ENCODE peak calls at places on chromosomes 12 and 14, in eight cellular contexts. One of them, this sample, is unnamed.
A peak's percentile ranks its signal among the peaks of the same experiment; 100 is the strongest.

GRCh38 chr12:52670961-52671360 is 9.2 kb downstream of the KRT1 start:
- DNase-seq in ovary: no peak
- DNase-seq in H9: no peak
- DNase-seq in upper lobe of right lung: no peak
- DNase-seq in osteoblast: no peak
- DNase-seq in IMR-90: no peak
- DNase-seq in testis: no peak
- DNase-seq in mucosa of descending colon: no peak
- DNase-seq in this sample: no peak

GRCh38 chr12:4031703-4032291 is 158.6 kb upstream of the PARP11 start:
- DNase-seq in ovary: no peak
- DNase-seq in H9: peak; percentile 53
- DNase-seq in upper lobe of right lung: peak; percentile 71
- DNase-seq in osteoblast: no peak
- DNase-seq in IMR-90: peak; percentile 20
- DNase-seq in testis: no peak
- DNase-seq in mucosa of descending colon: peak; percentile 53
- DNase-seq in this sample: no peak

GRCh38 chr14:29821665-29822429 is 105.8 kb downstream of the PRKD1 start:
- DNase-seq in ovary: no peak
- DNase-seq in H9: no peak
- DNase-seq in upper lobe of right lung: no peak
- DNase-seq in osteoblast: no peak
- DNase-seq in IMR-90: no peak
- DNase-seq in testis: no peak
- DNase-seq in mucosa of descending colon: no peak
- DNase-seq in this sample: no peak

GRCh38 chr12:52647601-52648000 is 4.4 kb downstream of the KRT2 start:
- DNase-seq in ovary: no peak
- DNase-seq in H9: peak; percentile 17
- DNase-seq in upper lobe of right lung: no peak
- DNase-seq in osteoblast: no peak
- DNase-seq in IMR-90: no peak
- DNase-seq in testis: no peak
- DNase-seq in mucosa of descending colon: no peak
- DNase-seq in this sample: no peak

GRCh38 chr14:35991356-35991755 is 165.2 kb downstream of the BRMS1L start:
- DNase-seq in ovary: no peak
- DNase-seq in H9: no peak
- DNase-seq in upper lobe of right lung: no peak
- DNase-seq in osteoblast: no peak
- DNase-seq in IMR-90: no peak
- DNase-seq in testis: no peak
- DNase-seq in mucosa of descending colon: no peak
- DNase-seq in this sample: no peak

GRCh38 chr14:101499513-101499912 is 61.8 kb upstream of the DIO3 start:
- DNase-seq in ovary: no peak
- DNase-seq in H9: peak; percentile 5
- DNase-seq in upper lobe of right lung: no peak
- DNase-seq in osteoblast: peak; percentile 52
- DNase-seq in IMR-90: no peak
- DNase-seq in testis: no peak
- DNase-seq in mucosa of descending colon: no peak
- DNase-seq in this sample: no peak

GRCh38 chr14:97707603-97708002 is 910.4 kb downstream of the VRK1 start:
- DNase-seq in ovary: no peak
- DNase-seq in H9: no peak
- DNase-seq in upper lobe of right lung: no peak
- DNase-seq in osteoblast: no peak
- DNase-seq in IMR-90: no peak
- DNase-seq in testis: no peak
- DNase-seq in mucosa of descending colon: no peak
- DNase-seq in this sample: no peak

GRCh38 chr12:118315821-118316220 is 56.9 kb downstream of the TAOK3 start:
- DNase-seq in ovary: no peak
- DNase-seq in H9: no peak
- DNase-seq in upper lobe of right lung: no peak
- DNase-seq in osteoblast: no peak
- DNase-seq in IMR-90: no peak
- DNase-seq in testis: no peak
- DNase-seq in mucosa of descending colon: no peak
- DNase-seq in this sample: no peak

GRCh38 chr12:82740129-82741000 is 53.7 kb downstream of the TMTC2 start:
- DNase-seq in ovary: no peak
- DNase-seq in H9: peak; percentile 33
- DNase-seq in upper lobe of right lung: no peak
- DNase-seq in osteoblast: no peak
- DNase-seq in IMR-90: peak; percentile 12
- DNase-seq in testis: no peak
- DNase-seq in mucosa of descending colon: no peak
- DNase-seq in this sample: no peak

GRCh38 chr14:89428556-89429196 is 11.6 kb upstream of the FOXN3 start:
- DNase-seq in ovary: peak; percentile 46
- DNase-seq in H9: peak; percentile 64
- DNase-seq in upper lobe of right lung: peak; percentile 60
- DNase-seq in osteoblast: no peak
- DNase-seq in IMR-90: peak; percentile 22
- DNase-seq in testis: peak; percentile 41
- DNase-seq in mucosa of descending colon: no peak
- DNase-seq in this sample: no peak

GRCh38 chr14:69346710-69347109 is 51.4 kb downstream of the ERH start:
- DNase-seq in ovary: no peak
- DNase-seq in H9: peak; percentile 87
- DNase-seq in upper lobe of right lung: no peak
- DNase-seq in osteoblast: peak; percentile 92
- DNase-seq in IMR-90: no peak
- DNase-seq in testis: peak; percentile 19
- DNase-seq in mucosa of descending colon: peak; percentile 65
- DNase-seq in this sample: peak; percentile 79

GRCh38 chr12:119613319-119613936 is 19.9 kb downstream of the TMEM233 start:
- DNase-seq in ovary: no peak
- DNase-seq in H9: no peak
- DNase-seq in upper lobe of right lung: no peak
- DNase-seq in osteoblast: peak; percentile 75
- DNase-seq in IMR-90: peak; percentile 3
- DNase-seq in testis: no peak
- DNase-seq in mucosa of descending colon: no peak
- DNase-seq in this sample: no peak

GRCh38 chr14:22370084-22370847 is 218.8 kb downstream of the DAD1 start:
- DNase-seq in ovary: no peak
- DNase-seq in H9: no peak
- DNase-seq in upper lobe of right lung: peak; percentile 69
- DNase-seq in osteoblast: no peak
- DNase-seq in IMR-90: no peak
- DNase-seq in testis: no peak
- DNase-seq in mucosa of descending colon: no peak
- DNase-seq in this sample: no peak

GRCh38 chr14:67610491-67610890 is 9.2 kb upstream of the ARG2 start:
- DNase-seq in ovary: no peak
- DNase-seq in H9: no peak
- DNase-seq in upper lobe of right lung: no peak
- DNase-seq in osteoblast: no peak
- DNase-seq in IMR-90: no peak
- DNase-seq in testis: no peak
- DNase-seq in mucosa of descending colon: no peak
- DNase-seq in this sample: no peak

GRCh38 chr12:27667540-27667939 is 28.7 kb upstream of the REP15 start:
- DNase-seq in ovary: no peak
- DNase-seq in H9: no peak
- DNase-seq in upper lobe of right lung: no peak
- DNase-seq in osteoblast: peak; percentile 91
- DNase-seq in IMR-90: peak; percentile 76
- DNase-seq in testis: no peak
- DNase-seq in mucosa of descending colon: no peak
- DNase-seq in this sample: no peak

GRCh38 chr14:81193924-81194633 is 26.7 kb downstream of the GTF2A1 start:
- DNase-seq in ovary: no peak
- DNase-seq in H9: no peak
- DNase-seq in upper lobe of right lung: no peak
- DNase-seq in osteoblast: no peak
- DNase-seq in IMR-90: no peak
- DNase-seq in testis: no peak
- DNase-seq in mucosa of descending colon: no peak
- DNase-seq in this sample: no peak

GRCh38 chr12:442235-442884 is 17.4 kb upstream of the B4GALNT3 start:
- DNase-seq in ovary: peak; percentile 12
- DNase-seq in H9: peak; percentile 74
- DNase-seq in upper lobe of right lung: no peak
- DNase-seq in osteoblast: peak; percentile 88
- DNase-seq in IMR-90: peak; percentile 42
- DNase-seq in testis: peak; percentile 72
- DNase-seq in mucosa of descending colon: no peak
- DNase-seq in this sample: peak; percentile 54

GRCh38 chr14:102140027-102140749 is 491 bp downstream of the WDR20 start:
- DNase-seq in ovary: peak; percentile 25
- DNase-seq in H9: peak; percentile 30
- DNase-seq in upper lobe of right lung: peak; percentile 71
- DNase-seq in osteoblast: peak; percentile 89
- DNase-seq in IMR-90: no peak
- DNase-seq in testis: peak; percentile 55
- DNase-seq in mucosa of descending colon: peak; percentile 69
- DNase-seq in this sample: peak; percentile 27

GRCh38 chr12:105261010-105261409 is 25.0 kb upstream of the APPL2 start:
- DNase-seq in ovary: no peak
- DNase-seq in H9: no peak
- DNase-seq in upper lobe of right lung: no peak
- DNase-seq in osteoblast: no peak
- DNase-seq in IMR-90: no peak
- DNase-seq in testis: no peak
- DNase-seq in mucosa of descending colon: no peak
- DNase-seq in this sample: no peak

GRCh38 chr12:112532106-112532505 is 113.4 kb downstream of the PTPN11 start:
- DNase-seq in ovary: no peak
- DNase-seq in H9: no peak
- DNase-seq in upper lobe of right lung: no peak
- DNase-seq in osteoblast: no peak
- DNase-seq in IMR-90: no peak
- DNase-seq in testis: no peak
- DNase-seq in mucosa of descending colon: no peak
- DNase-seq in this sample: no peak
- H3K4me1 ChIP-seq in ovary: no peaks in the 10 kb centered on the region
- H3K4me1 ChIP-seq in H9: peaks cover 2% of the 10 kb centered on the region
- H3K4me1 ChIP-seq in upper lobe of right lung: no peaks in the 10 kb centered on the region
- H3K4me1 ChIP-seq in osteoblast: no peaks in the 10 kb centered on the region
- H3K4me1 ChIP-seq in IMR-90: no peaks in the 10 kb centered on the region
- H3K4me1 ChIP-seq in testis: no peaks in the 10 kb centered on the region
- H3K4me1 ChIP-seq in mucosa of descending colon: no peaks in the 10 kb centered on the region
- H3K4me1 ChIP-seq in this sample: no peaks in the 10 kb centered on the region

GRCh38 chr12:94588271-94588785 is 62.0 kb downstream of the TMCC3 start:
- DNase-seq in ovary: no peak
- DNase-seq in H9: no peak
- DNase-seq in upper lobe of right lung: no peak
- DNase-seq in osteoblast: no peak
- DNase-seq in IMR-90: no peak
- DNase-seq in testis: no peak
- DNase-seq in mucosa of descending colon: no peak
- DNase-seq in this sample: no peak
- TF ChIP-seq CTCF in ovary: no peak
- TF ChIP-seq CTCF in H9: no peak
- TF ChIP-seq CTCF in upper lobe of right lung: no peak
- TF ChIP-seq CTCF in osteoblast: no peak
- TF ChIP-seq CTCF in IMR-90: no peak
- TF ChIP-seq CTCF in testis: no peak
- TF ChIP-seq CTCF in mucosa of descending colon: no peak
- TF ChIP-seq CTCF in this sample: no peak

GRCh38 chr12:109466305-109466704 is 10.8 kb downstream of the KCTD10 start:
- DNase-seq in ovary: no peak
- DNase-seq in H9: no peak
- DNase-seq in upper lobe of right lung: no peak
- DNase-seq in osteoblast: no peak
- DNase-seq in IMR-90: no peak
- DNase-seq in testis: no peak
- DNase-seq in mucosa of descending colon: no peak
- DNase-seq in this sample: no peak

GRCh38 chr12:109464642-109465351 is 12.3 kb downstream of the KCTD10 start:
- DNase-seq in ovary: no peak
- DNase-seq in H9: no peak
- DNase-seq in upper lobe of right lung: no peak
- DNase-seq in osteoblast: peak; percentile 68
- DNase-seq in IMR-90: no peak
- DNase-seq in testis: no peak
- DNase-seq in mucosa of descending colon: no peak
- DNase-seq in this sample: no peak

GRCh38 chr12:109466821-109467220 is 10.3 kb downstream of the KCTD10 start:
- DNase-seq in ovary: no peak
- DNase-seq in H9: no peak
- DNase-seq in upper lobe of right lung: no peak
- DNase-seq in osteoblast: no peak
- DNase-seq in IMR-90: no peak
- DNase-seq in testis: no peak
- DNase-seq in mucosa of descending colon: no peak
- DNase-seq in this sample: no peak

GRCh38 chr12:109469516-109469915 is 7.6 kb downstream of the KCTD10 start:
- DNase-seq in ovary: no peak
- DNase-seq in H9: no peak
- DNase-seq in upper lobe of right lung: no peak
- DNase-seq in osteoblast: no peak
- DNase-seq in IMR-90: peak; percentile 46
- DNase-seq in testis: no peak
- DNase-seq in mucosa of descending colon: no peak
- DNase-seq in this sample: no peak

DNA sequence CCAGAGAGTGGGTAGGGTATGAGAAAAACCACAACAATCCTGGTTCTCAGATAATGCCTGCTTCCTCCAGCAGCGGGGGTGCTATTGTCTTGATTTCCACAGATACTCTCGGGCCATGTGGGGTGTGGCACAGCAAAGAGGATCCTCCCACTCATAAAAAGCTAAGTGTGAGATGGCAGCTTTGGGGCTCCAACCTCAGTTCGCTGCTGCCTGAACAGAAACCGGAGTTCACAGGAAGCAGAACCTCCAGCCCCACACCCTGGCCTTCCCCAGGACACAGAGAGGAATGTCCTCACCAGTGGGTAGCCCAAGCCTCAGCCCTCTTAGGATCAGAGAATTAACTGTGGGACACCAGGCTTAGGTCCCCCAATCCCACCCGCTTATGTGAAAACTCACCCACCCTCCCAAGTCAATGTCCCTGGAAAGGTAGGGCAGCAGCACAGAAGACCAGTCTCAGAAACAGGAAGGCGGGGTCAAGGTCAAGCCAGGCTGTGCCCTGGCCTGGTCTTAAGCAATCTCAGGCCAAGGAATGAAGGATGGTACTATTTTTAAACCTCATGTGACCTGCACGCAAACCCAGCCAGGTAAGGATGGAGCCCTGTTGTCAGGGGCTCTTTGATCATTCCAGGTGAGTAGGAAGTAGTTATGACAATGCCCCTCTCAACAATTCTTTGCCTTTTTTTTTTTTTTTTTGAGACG is 9.0 kb downstream of the KCTD10 start:
- DNase-seq in ovary: no peak
- DNase-seq in H9: no peak
- DNase-seq in upper lobe of right lung: no peak
- DNase-seq in osteoblast: peak; percentile 68
- DNase-seq in IMR-90: no peak
- DNase-seq in testis: no peak
- DNase-seq in mucosa of descending colon: peak; percentile 71
- DNase-seq in this sample: no peak
- H3K4me1 ChIP-seq in ovary: peaks cover 10% of the 10 kb centered on the region
- H3K4me1 ChIP-seq in H9: peaks cover 10% of the 10 kb centered on the region
- H3K4me1 ChIP-seq in upper lobe of right lung: peaks cover 73% of the 10 kb centered on the region
- H3K4me1 ChIP-seq in osteoblast: peaks cover 28% of the 10 kb centered on the region
- H3K4me1 ChIP-seq in IMR-90: peaks cover 22% of the 10 kb centered on the region
- H3K4me1 ChIP-seq in testis: peaks cover 38% of the 10 kb centered on the region
- H3K4me1 ChIP-seq in mucosa of descending colon: peaks cover 60% of the 10 kb centered on the region
- H3K4me1 ChIP-seq in this sample: peaks cover 8% of the 10 kb centered on the region

GRCh38 chr12:111033281-111034147 is 113.1 kb upstream of the MYL2 start:
- DNase-seq in ovary: no peak
- DNase-seq in H9: peak; percentile 71
- DNase-seq in upper lobe of right lung: no peak
- DNase-seq in osteoblast: no peak
- DNase-seq in IMR-90: no peak
- DNase-seq in testis: peak; percentile 33
- DNase-seq in mucosa of descending colon: no peak
- DNase-seq in this sample: peak; percentile 54
- TF ChIP-seq CTCF in ovary: no peak
- TF ChIP-seq CTCF in H9: peak; percentile 91
- TF ChIP-seq CTCF in upper lobe of right lung: peak; percentile 18
- TF ChIP-seq CTCF in osteoblast: no peak
- TF ChIP-seq CTCF in IMR-90: no peak
- TF ChIP-seq CTCF in testis: no peak
- TF ChIP-seq CTCF in mucosa of descending colon: no peak
- TF ChIP-seq CTCF in this sample: peak; percentile 42